ENCODE peak calls at places on chromosomes 4 and X, in seven cellular contexts. S is testis, Y is HCT116, M is IMR-90, B is breast epithelium, U is tibial nerve, W is ovary. C is an unnamed sample.

GRCh38 chr4:1490906-1491629 is 84.8 kb upstream of the NKX1-1 start:
- DNase-seq in S (no peak), U (no peak), B (no peak), Y (no peak), W (no peak), M (no peak), C (no peak)

GRCh38 chr4:139171878-139172691 is 4.9 kb downstream of the ELF2 start:
- DNase-seq in U (no peak), M (peak; percentile 55), W (no peak), S (no peak), B (no peak), Y (no peak), C (no peak)

GRCh38 chr4:7338876-7339623 is 95.7 kb downstream of the PSAPL1 start:
- DNase-seq in B (no peak), M (no peak), U (no peak), Y (no peak), S (no peak), W (no peak), C (no peak)

GRCh38 chr4:81786063-81786763 is 314.5 kb upstream of the RASGEF1B start:
- DNase-seq in S (no peak), M (no peak), B (no peak), U (peak; percentile 33), Y (no peak), W (no peak), C (no peak)

GRCh38 chrX:153055827-153056748 is at the start of gene PNMA3:
- DNase-seq in U (no peak), M (no peak), Y (no peak), S (peak; percentile 40), B (no peak), W (no peak), C (no peak)

GRCh38 chr4:156547439-156547838 is 424.2 kb downstream of the PDGFC start:
- DNase-seq in Y (no peak), M (peak; percentile 97), B (no peak), S (no peak), U (no peak), W (no peak), C (no peak)

GRCh38 chr4:40453912-40454311 is 118.8 kb downstream of the CHRNA9 start:
- DNase-seq in Y (no peak), W (no peak), S (no peak), B (no peak), U (no peak), M (no peak), C (no peak)

GRCh38 chr4:160026720-160027119 is 923.8 kb downstream of the RAPGEF2 start:
- DNase-seq in M (no peak), Y (peak; percentile 39), U (no peak), B (no peak), S (no peak), W (no peak), C (no peak)

GRCh38 chrX:1059576-1060561 is 152.6 kb downstream of the CRLF2 start:
- DNase-seq in S (peak; percentile 60), W (no peak), M (no peak), Y (no peak), U (no peak), B (no peak), C (no peak)

GRCh38 chr4:147530723-147531122 is 49.8 kb downstream of the EDNRA start:
- DNase-seq in M (peak; percentile 20), W (no peak), U (no peak), S (no peak), B (no peak), Y (no peak), C (no peak)

GRCh38 chr4:124631760-124632159 is 80.8 kb downstream of the ANKRD50 start:
- DNase-seq in Y (peak; percentile 96), S (peak; percentile 35), U (peak; percentile 12), W (no peak), M (peak; percentile 98), B (peak; percentile 77), C (no peak)

GRCh38 chrX:153889123-153889522 is 3.1 kb upstream of the L1CAM start:
- DNase-seq in U (no peak), M (no peak), S (no peak), B (no peak), W (no peak), Y (no peak), C (no peak)

GRCh38 chr4:101065935-101066485 is 281.3 kb downstream of the PPP3CA start:
- DNase-seq in W (no peak), Y (no peak), S (no peak), M (no peak), U (no peak), B (no peak), C (no peak)

GRCh38 chrX:88072339-88073030 is 554.9 kb downstream of the KLHL4 start:
- DNase-seq in W (no peak), B (no peak), S (no peak), Y (no peak), M (no peak), U (no peak), C (no peak)

GRCh38 chr4:98507299-98507698 is 151.1 kb downstream of the TSPAN5 start:
- DNase-seq in M (no peak), S (no peak), Y (no peak), U (no peak), W (no peak), B (no peak), C (no peak)

GRCh38 chrX:20347486-20347885 is 80.8 kb upstream of the RPS6KA3 start:
- DNase-seq in B (no peak), U (no peak), Y (no peak), W (no peak), S (no peak), M (peak; percentile 61), C (no peak)

GRCh38 chr4:1602621-1603412 is 81.3 kb downstream of the FAM53A start:
- DNase-seq in W (no peak), U (no peak), Y (no peak), S (no peak), B (no peak), M (no peak), C (no peak)

GRCh38 chr4:152850377-152850776 is 70.6 kb downstream of the ARFIP1 start:
- DNase-seq in U (no peak), Y (no peak), B (no peak), W (no peak), S (no peak), M (peak; percentile 54), C (peak; percentile 5)

GRCh38 chrX:119398974-119399771 is at the start of gene SLC25A43:
- DNase-seq in M (no peak), U (no peak), Y (no peak), B (no peak), W (peak; percentile 52), S (peak; percentile 19), C (no peak)

GRCh38 chr4:36242629-36243354 is 1.5 kb downstream of the ARAP2 start:
- DNase-seq in W (no peak), M (no peak), U (no peak), B (no peak), S (peak; percentile 48), Y (no peak), C (no peak)

GRCh38 chrX:23035493-23035892 is 35.7 kb downstream of the DDX53 start:
- DNase-seq in M (no peak), Y (no peak), W (no peak), B (no peak), S (no peak), U (no peak), C (no peak)

GRCh38 chr4:181684310-181684709 is 558.9 kb upstream of the TENM3 start:
- DNase-seq in M (peak; percentile 87), B (no peak), S (no peak), W (no peak), Y (no peak), U (no peak), C (no peak)

GRCh38 chr4:156771171-156771837 is 200.3 kb downstream of the PDGFC start:
- DNase-seq in S (no peak), Y (peak; percentile 51), U (no peak), B (no peak), M (peak; percentile 69), W (no peak), C (no peak)

GRCh38 chr4:5137226-5137625 is 85.9 kb downstream of the STK32B start:
- DNase-seq in B (no peak), U (no peak), S (no peak), W (no peak), M (no peak), Y (no peak), C (no peak)

GRCh38 chrX:45756562-45756961 is 555.9 kb upstream of the DIPK2B start:
- DNase-seq in W (no peak), Y (no peak), B (no peak), U (no peak), M (no peak), S (no peak), C (no peak)
- H3K4me1 ChIP-seq in W (peaks cover 2% of the 10 kb centered on the region), Y (peaks cover 87% of the 10 kb centered on the region), B (no peaks in the 10 kb centered on the region), U (no peaks in the 10 kb centered on the region), M (peaks cover 13% of the 10 kb centered on the region), S (no peaks in the 10 kb centered on the region), C (peaks cover 6% of the 10 kb centered on the region)

GRCh38 chrX:40175416-40176255 is 77.9 kb upstream of the BCOR start:
- DNase-seq in U (peak; percentile 63), W (peak; percentile 73), M (no peak), B (no peak), Y (no peak), S (peak; percentile 75), C (peak; percentile 40)
- TF ChIP-seq POLR2A in U (no peak), W (peak; percentile 2), M (no peak), B (no peak), Y (peak; percentile 5), S (no peak), C (no peak)

GRCh38 chr4:130559268-130559667 is 1463.3 kb downstream of the C4orf33 start:
- DNase-seq in U (no peak), Y (no peak), M (no peak), B (no peak), W (no peak), S (no peak), C (no peak)
- H3K4me3 ChIP-seq in U (no peak overlapping the region), Y (no peak overlapping the region), M (no peak overlapping the region), B (no peak overlapping the region), W (no peak overlapping the region), S (no peak overlapping the region), C (no peak overlapping the region)

DNA sequence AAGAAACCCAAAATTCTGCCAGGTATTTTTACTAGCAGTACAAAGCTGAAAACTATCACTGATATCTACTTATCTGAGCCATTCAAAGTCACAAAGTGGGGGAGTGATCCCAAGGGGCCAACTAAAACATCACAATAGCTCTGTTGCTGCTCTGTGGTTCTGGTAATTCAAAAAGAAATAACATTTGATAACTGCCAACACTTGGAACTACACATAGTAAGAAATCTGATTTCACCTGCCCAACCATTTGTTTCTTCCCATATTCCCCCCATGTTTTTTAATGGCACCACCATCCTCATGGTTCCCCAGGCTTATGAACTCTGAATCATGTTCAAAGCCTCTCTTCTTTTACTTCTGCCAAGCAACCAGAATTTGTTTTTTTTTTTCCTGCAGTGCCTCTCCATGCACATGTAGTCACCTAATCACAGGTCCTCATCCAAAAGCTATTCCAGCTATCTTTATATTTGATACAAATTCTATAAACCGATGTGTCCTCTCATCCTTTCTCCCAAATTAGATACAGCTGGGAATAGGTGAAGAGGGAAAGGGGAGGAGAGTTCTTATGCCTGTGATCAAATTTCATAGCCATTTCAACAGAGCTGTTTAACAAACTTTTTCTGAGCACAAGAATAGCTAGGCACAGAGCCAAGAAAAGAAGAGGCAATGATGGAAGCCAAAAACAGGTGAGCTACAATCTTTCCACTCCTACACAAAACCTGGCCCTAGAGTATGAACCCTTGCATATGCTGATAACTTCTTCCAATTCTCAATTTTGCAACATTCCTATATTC is 7.7 kb downstream of the AMMECR1 start:
- DNase-seq in Y (no peak), B (no peak), S (no peak), U (no peak), W (no peak), M (no peak), C (no peak)
- H3K4me1 ChIP-seq in Y (no peaks in the 10 kb centered on the region), B (no peaks in the 10 kb centered on the region), S (no peaks in the 10 kb centered on the region), U (no peaks in the 10 kb centered on the region), W (no peaks in the 10 kb centered on the region), M (no peaks in the 10 kb centered on the region), C (no peaks in the 10 kb centered on the region)

C was measured in esophagus squamous epithelium.